ENCODE peak calls at places on chromosomes 7 and 10, in five cellular contexts. Y is stomach, V is astrocyte of the cerebellum, Z is brain microvascular endothelial cell, W is WTC11. L is an unnamed sample.

GRCh38 chr10:130354555-130354954 is 218.4 kb downstream of the GLRX3 start:
- DNase-seq in Z (no peak), Y (no peak), W (no peak), V (no peak), L (no peak)

GRCh38 chr7:131391145-131391544 is 63.5 kb downstream of the MKLN1 start:
- DNase-seq in W (no peak), Y (no peak), Z (no peak), V (no peak), L (no peak)

GRCh38 chr7:82616059-82616723 is 172.6 kb upstream of the CACNA2D1 start:
- DNase-seq in V (no peak), Y (no peak), Z (no peak), W (no peak), L (no peak)

GRCh38 chr10:100621360-100622205 is 85.8 kb downstream of the HIF1AN start:
- DNase-seq in W (no peak), Y (no peak), Z (no peak), V (no peak), L (no peak)

GRCh38 chr7:48610705-48611104 is 313.6 kb upstream of the CDC14C start:
- DNase-seq in V (no peak), W (no peak), Y (no peak), Z (no peak), L (no peak)

GRCh38 chr10:17368708-17369272 is 85.6 kb downstream of the ST8SIA6 start:
- DNase-seq in V (no peak), W (no peak), Z (no peak), Y (no peak), L (no peak)

GRCh38 chr7:155256761-155257481 is 40.8 kb upstream of the INSIG1 start:
- DNase-seq in V (no peak), Y (no peak), Z (no peak), W (no peak), L (no peak)

GRCh38 chr7:72785166-72785955 is 42.6 kb downstream of the TYW1B start:
- DNase-seq in Y (no peak), V (no peak), Z (peak; percentile 45), W (no peak), L (no peak)

GRCh38 chr10:24463683-24464426 is 254.9 kb downstream of the KIAA1217 start:
- DNase-seq in V (peak; percentile 96), Y (peak; percentile 33), W (no peak), Z (peak; percentile 57), L (no peak)

GRCh38 chr10:60446855-60447254 is 57.2 kb upstream of the ANK3 start:
- DNase-seq in V (no peak), Y (no peak), W (no peak), Z (no peak), L (no peak)

GRCh38 chr7:22420973-22421635 is 64.2 kb upstream of the RAPGEF5 start:
- DNase-seq in Z (no peak), V (no peak), W (no peak), Y (no peak), L (no peak)

GRCh38 chr10:17905491-17905890 is 46.2 kb upstream of the SLC39A12 start:
- DNase-seq in V (no peak), W (no peak), Z (no peak), Y (no peak), L (no peak)

GRCh38 chr10:2754943-2755342 is 312.4 kb upstream of the PFKP start:
- DNase-seq in Z (no peak), W (no peak), V (no peak), Y (no peak), L (no peak)

GRCh38 chr10:130428936-130429335 is 292.7 kb downstream of the GLRX3 start:
- DNase-seq in Y (no peak), Z (no peak), W (no peak), V (no peak), L (no peak)

GRCh38 chr7:27235387-27236052 is 7.1 kb upstream of the EVX1 start:
- DNase-seq in W (peak; percentile 84), Y (peak; percentile 50), V (no peak), Z (peak; percentile 11), L (no peak)

GRCh38 chr7:154699421-154699820 is 303.5 kb downstream of the PAXIP1 start:
- DNase-seq in Z (no peak), V (no peak), W (no peak), Y (no peak), L (no peak)

GRCh38 chr10:93074137-93074596 is 474 bp downstream of the CYP26A1 start:
- DNase-seq in Y (no peak), W (peak; percentile 65), Z (no peak), V (no peak), L (no peak)

GRCh38 chr10:73906524-73907447 is 4.1 kb upstream of the PLAU start:
- DNase-seq in V (peak; percentile 98), W (peak; percentile 73), Y (no peak), Z (peak; percentile 94), L (peak; percentile 94)

GRCh38 chr10:16843252-16843870 is 26.1 kb upstream of the RSU1 start:
- DNase-seq in W (no peak), Y (no peak), V (peak; percentile 79), Z (peak; percentile 42), L (peak; percentile 47)

GRCh38 chr7:151186640-151187408 is at the start of gene ASB10:
- DNase-seq in W (no peak), Y (no peak), Z (no peak), V (no peak), L (no peak)

GRCh38 chr7:48109848-48110663 is 21.0 kb downstream of the UPP1 start:
- DNase-seq in W (peak; percentile 93), V (no peak), Z (peak; percentile 44), Y (peak; percentile 86), L (no peak)

GRCh38 chr10:15791816-15792524 is 68.3 kb downstream of the MINDY3 start:
- DNase-seq in W (no peak), Y (no peak), V (no peak), Z (no peak), L (peak; percentile 19)

GRCh38 chr7:134421998-134422397 is 36.9 kb downstream of the AKR1B1 start:
- DNase-seq in Y (no peak), Z (no peak), W (no peak), V (no peak), L (no peak)

GRCh38 chr7:86282014-86282682 is 361.6 kb upstream of the GRM3 start:
- DNase-seq in W (peak; percentile 20), Z (no peak), Y (no peak), V (no peak), L (no peak)

GRCh38 chr7:131242123-131242650 is 85.5 kb upstream of the MKLN1 start:
- DNase-seq in V (no peak), Z (no peak), Y (no peak), W (no peak), L (no peak)

GRCh38 chr10:3528271-3528670 is 256.7 kb downstream of the KLF6 start:
- DNase-seq in Z (no peak), Y (no peak), W (no peak), V (no peak), L (no peak)

GRCh38 chr7:139738101-139738489 is 39.7 kb downstream of the HIPK2 start:
- DNase-seq in Z (peak; percentile 76), W (no peak), Y (no peak), V (no peak), L (no peak)

GRCh38 chr10:32060372-32060771 is 4.1 kb upstream of the KIF5B start:
- DNase-seq in V (no peak), Z (no peak), Y (no peak), W (no peak), L (no peak)

DNA sequence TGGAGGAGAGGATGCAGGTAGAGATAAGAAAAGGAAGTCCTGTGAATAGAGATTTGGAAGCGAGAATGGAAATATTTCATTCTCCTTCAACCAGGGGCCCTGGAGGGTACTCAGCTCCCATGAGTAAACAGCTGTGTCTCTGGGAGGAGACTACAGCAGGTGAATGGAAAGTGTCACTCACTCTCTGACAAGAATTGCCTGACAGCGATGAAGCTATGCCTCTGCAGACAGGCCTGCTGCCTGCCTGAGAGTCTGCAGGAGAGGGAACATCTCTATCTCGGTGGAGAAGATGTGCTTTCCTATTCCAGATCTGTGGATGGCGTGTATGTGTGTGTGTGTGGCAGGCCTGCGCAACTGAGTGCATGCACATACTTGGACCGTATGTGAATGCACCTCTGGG is 4.8 kb upstream of the ADCYAP1R1 start:
- DNase-seq in Y (no peak), Z (no peak), W (no peak), V (no peak), L (no peak)
- TF ChIP-seq CTCF in Y (no peak), Z (no peak), W (no peak), V (no peak), L (no peak)

GRCh38 chr10:99276848-99277486 is 41.3 kb upstream of the HPSE2 start:
- DNase-seq in Y (no peak), Z (peak; percentile 9), V (no peak), W (no peak), L (no peak)
- TF ChIP-seq CTCF in Y (no peak), Z (peak; percentile 32), V (peak; percentile 24), W (peak; percentile 49), L (peak; percentile 28)

GRCh38 chr7:36047254-36047653 is 105.8 kb upstream of the EEPD1 start:
- DNase-seq in Z (no peak), W (no peak), Y (no peak), V (no peak), L (no peak)
- TF ChIP-seq CTCF in Z (peak; percentile 52), W (no peak), Y (no peak), V (peak; percentile 13), L (peak; percentile 23)

DNA sequence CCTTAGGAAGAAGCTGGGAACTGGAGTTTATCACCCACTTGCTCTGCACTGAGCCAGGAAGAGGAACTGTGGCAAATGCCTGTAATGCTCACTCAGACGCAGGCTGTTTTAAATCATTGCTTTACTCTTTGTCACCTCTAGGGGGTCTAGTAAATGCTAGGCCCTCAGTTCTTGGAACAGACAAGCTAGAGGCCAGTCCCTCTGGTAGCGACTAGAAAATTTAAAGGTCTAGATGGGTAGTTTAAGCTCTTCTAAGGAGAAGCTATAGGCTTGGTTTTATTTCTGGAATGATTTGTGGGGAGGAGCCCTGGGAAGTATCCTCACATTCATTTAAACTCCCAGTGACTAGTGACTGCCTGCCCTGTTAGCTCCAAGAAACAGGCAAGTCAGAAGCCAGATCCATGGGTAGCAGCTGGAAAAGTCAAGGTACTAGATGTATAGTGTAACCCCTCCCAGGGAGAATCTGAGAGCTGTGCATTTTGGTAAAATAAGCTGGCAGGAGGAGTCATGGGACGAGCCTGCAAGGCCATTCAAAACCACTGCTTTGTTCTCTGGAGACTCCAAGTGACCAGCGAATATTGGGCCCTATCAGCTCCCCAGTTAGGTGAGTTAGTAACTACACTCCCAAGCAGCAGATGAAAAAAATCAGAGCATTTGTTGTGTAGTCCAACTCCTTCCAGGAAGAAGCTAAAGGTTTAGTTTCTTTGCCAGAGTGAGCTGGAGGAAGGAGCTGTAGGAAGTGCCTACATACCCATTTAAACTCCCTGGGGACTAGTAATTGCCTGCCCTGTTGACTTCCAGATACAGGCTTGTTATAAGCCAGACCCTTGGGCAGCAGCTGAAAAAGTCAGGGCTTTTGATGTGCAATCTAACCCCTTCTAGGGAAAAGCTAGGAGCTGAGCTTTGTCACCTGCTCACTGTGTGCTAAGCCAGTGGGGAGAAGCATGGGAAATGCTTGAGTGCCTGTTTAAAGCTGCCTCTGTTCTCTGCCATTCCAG is 68.9 kb downstream of the DYNC1I1 start:
- DNase-seq in Z (no peak), V (no peak), Y (no peak), W (no peak), L (no peak)
- TF ChIP-seq CTCF in Z (peak; percentile 51), V (peak; percentile 12), Y (no peak), W (peak; percentile 55), L (peak; percentile 28)

DNA sequence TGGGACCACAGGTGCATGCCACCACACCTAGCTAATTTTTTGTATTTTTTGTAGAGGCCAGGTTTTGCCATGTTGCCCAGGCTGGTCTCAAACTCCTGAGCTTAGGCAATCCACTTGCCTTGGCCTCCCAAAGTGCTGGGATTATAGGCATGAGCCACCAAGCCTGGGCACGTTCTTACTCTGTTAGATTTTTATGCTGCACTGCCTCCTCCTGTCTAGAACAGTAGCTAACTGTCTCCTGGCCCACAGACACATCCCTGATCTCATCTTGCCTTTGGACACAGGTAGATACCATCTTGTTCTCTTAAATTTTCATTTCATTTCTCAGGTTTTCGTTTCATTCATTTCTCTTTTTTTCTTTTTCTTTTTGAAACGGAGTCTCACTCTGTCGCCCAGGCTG is 41.1 kb downstream of the BLVRA start:
- DNase-seq in V (no peak), W (no peak), Z (no peak), Y (no peak), L (no peak)
- TF ChIP-seq CTCF in V (no peak), W (no peak), Z (no peak), Y (no peak), L (no peak)

L was measured in BJ.